ENCODE peak calls at places on chromosomes 4 and X, in eight cellular contexts. One of them, this sample, is unnamed.

GRCh38 chr4:25790024-25790423 is 72.8 kb downstream of the SEL1L3 start:
- DNase-seq in uterus: no peak
- DNase-seq in esophagus muscularis mucosa: no peak
- DNase-seq in epithelial cell of esophagus: no peak
- DNase-seq in cardiac fibroblast: no peak
- DNase-seq in kidney epithelial cell: no peak
- DNase-seq in astrocyte of the spinal cord: no peak
- DNase-seq in heart left ventricle: no peak
- DNase-seq in this sample: no peak

GRCh38 chrX:75522565-75523411 is at the start of gene ZDHHC15:
- DNase-seq in kidney epithelial cell: peak; percentile 9
- DNase-seq in astrocyte of the spinal cord: peak; percentile 35
- DNase-seq in uterus: peak; percentile 56
- DNase-seq in epithelial cell of esophagus: peak; percentile 33
- DNase-seq in cardiac fibroblast: no peak
- DNase-seq in heart left ventricle: peak; percentile 73
- DNase-seq in esophagus muscularis mucosa: peak; percentile 90
- DNase-seq in this sample: no peak

GRCh38 chrX:71492086-71493065 is 40.5 kb upstream of the OGT start:
- DNase-seq in esophagus muscularis mucosa: no peak
- DNase-seq in kidney epithelial cell: no peak
- DNase-seq in astrocyte of the spinal cord: peak; percentile 41
- DNase-seq in uterus: peak; percentile 37
- DNase-seq in heart left ventricle: peak; percentile 77
- DNase-seq in cardiac fibroblast: peak; percentile 38
- DNase-seq in epithelial cell of esophagus: no peak
- DNase-seq in this sample: no peak

GRCh38 chr4:152659806-152660205 is 20.0 kb downstream of the TMEM154 start:
- DNase-seq in kidney epithelial cell: no peak
- DNase-seq in uterus: no peak
- DNase-seq in heart left ventricle: no peak
- DNase-seq in cardiac fibroblast: no peak
- DNase-seq in esophagus muscularis mucosa: no peak
- DNase-seq in epithelial cell of esophagus: no peak
- DNase-seq in astrocyte of the spinal cord: no peak
- DNase-seq in this sample: peak; percentile 41

GRCh38 chr4:11343536-11343935 is 85.2 kb downstream of the HS3ST1 start:
- DNase-seq in kidney epithelial cell: no peak
- DNase-seq in astrocyte of the spinal cord: no peak
- DNase-seq in cardiac fibroblast: no peak
- DNase-seq in epithelial cell of esophagus: no peak
- DNase-seq in heart left ventricle: no peak
- DNase-seq in uterus: no peak
- DNase-seq in esophagus muscularis mucosa: peak; percentile 50
- DNase-seq in this sample: no peak

GRCh38 chr4:145177906-145178538 is 2.4 kb downstream of the OTUD4 start:
- DNase-seq in astrocyte of the spinal cord: peak; percentile 43
- DNase-seq in uterus: no peak
- DNase-seq in kidney epithelial cell: no peak
- DNase-seq in esophagus muscularis mucosa: no peak
- DNase-seq in cardiac fibroblast: peak; percentile 49
- DNase-seq in heart left ventricle: no peak
- DNase-seq in epithelial cell of esophagus: peak; percentile 50
- DNase-seq in this sample: no peak

GRCh38 chrX:3295731-3296130 is 50.7 kb downstream of the MXRA5 start:
- DNase-seq in epithelial cell of esophagus: peak; percentile 30
- DNase-seq in astrocyte of the spinal cord: no peak
- DNase-seq in kidney epithelial cell: no peak
- DNase-seq in heart left ventricle: no peak
- DNase-seq in cardiac fibroblast: no peak
- DNase-seq in uterus: no peak
- DNase-seq in esophagus muscularis mucosa: no peak
- DNase-seq in this sample: no peak

GRCh38 chr4:79334783-79335182 is 8.9 kb upstream of the NAA11 start:
- DNase-seq in astrocyte of the spinal cord: no peak
- DNase-seq in cardiac fibroblast: no peak
- DNase-seq in heart left ventricle: no peak
- DNase-seq in kidney epithelial cell: no peak
- DNase-seq in esophagus muscularis mucosa: no peak
- DNase-seq in epithelial cell of esophagus: no peak
- DNase-seq in uterus: no peak
- DNase-seq in this sample: no peak

GRCh38 chr4:148346657-148347056 is 95.6 kb downstream of the NR3C2 start:
- DNase-seq in kidney epithelial cell: no peak
- DNase-seq in epithelial cell of esophagus: no peak
- DNase-seq in uterus: no peak
- DNase-seq in heart left ventricle: no peak
- DNase-seq in esophagus muscularis mucosa: no peak
- DNase-seq in astrocyte of the spinal cord: no peak
- DNase-seq in cardiac fibroblast: no peak
- DNase-seq in this sample: no peak

GRCh38 chr4:41098649-41099048 is 115.7 kb downstream of the APBB2 start:
- DNase-seq in cardiac fibroblast: no peak
- DNase-seq in epithelial cell of esophagus: no peak
- DNase-seq in astrocyte of the spinal cord: no peak
- DNase-seq in kidney epithelial cell: no peak
- DNase-seq in esophagus muscularis mucosa: no peak
- DNase-seq in heart left ventricle: no peak
- DNase-seq in uterus: no peak
- DNase-seq in this sample: no peak
- TF ChIP-seq CTCF in cardiac fibroblast: no peak
- TF ChIP-seq CTCF in epithelial cell of esophagus: no peak
- TF ChIP-seq CTCF in astrocyte of the spinal cord: no peak
- TF ChIP-seq CTCF in kidney epithelial cell: no peak
- TF ChIP-seq CTCF in esophagus muscularis mucosa: no peak
- TF ChIP-seq CTCF in heart left ventricle: no peak
- TF ChIP-seq CTCF in uterus: no peak
- TF ChIP-seq CTCF in this sample: no peak

DNA sequence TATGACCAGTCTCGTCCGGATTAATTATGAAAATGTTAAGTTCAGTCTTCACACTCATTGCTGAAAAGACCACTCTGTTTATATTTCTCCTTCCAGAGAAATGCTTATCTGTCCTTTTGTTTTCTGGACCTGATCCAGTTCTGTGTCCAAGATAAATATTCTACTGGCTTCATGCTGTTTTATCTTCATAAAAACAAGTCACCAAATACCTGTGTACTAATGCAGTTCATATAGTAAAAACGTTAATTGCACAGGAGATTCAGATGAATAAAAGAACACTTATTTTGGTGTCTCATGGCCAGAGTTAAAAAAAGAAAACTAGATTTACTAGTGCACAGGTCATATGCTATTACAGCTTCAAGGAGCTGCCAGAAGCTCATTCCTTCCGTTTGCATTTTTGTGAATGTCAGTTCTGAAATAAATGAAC is 17.3 kb downstream of the FNIP2 start:
- DNase-seq in kidney epithelial cell: no peak
- DNase-seq in uterus: no peak
- DNase-seq in epithelial cell of esophagus: no peak
- DNase-seq in cardiac fibroblast: no peak
- DNase-seq in heart left ventricle: no peak
- DNase-seq in esophagus muscularis mucosa: no peak
- DNase-seq in astrocyte of the spinal cord: peak; percentile 60
- DNase-seq in this sample: no peak
- H3K4me3 ChIP-seq in kidney epithelial cell: no peak overlapping the region
- H3K4me3 ChIP-seq in uterus: no peak overlapping the region
- H3K4me3 ChIP-seq in epithelial cell of esophagus: no peak overlapping the region
- H3K4me3 ChIP-seq in cardiac fibroblast: no peak overlapping the region
- H3K4me3 ChIP-seq in heart left ventricle: peak overlapping the region; percentile 19
- H3K4me3 ChIP-seq in esophagus muscularis mucosa: no peak overlapping the region
- H3K4me3 ChIP-seq in astrocyte of the spinal cord: no peak overlapping the region
- H3K4me3 ChIP-seq in this sample: no peak overlapping the region

DNA sequence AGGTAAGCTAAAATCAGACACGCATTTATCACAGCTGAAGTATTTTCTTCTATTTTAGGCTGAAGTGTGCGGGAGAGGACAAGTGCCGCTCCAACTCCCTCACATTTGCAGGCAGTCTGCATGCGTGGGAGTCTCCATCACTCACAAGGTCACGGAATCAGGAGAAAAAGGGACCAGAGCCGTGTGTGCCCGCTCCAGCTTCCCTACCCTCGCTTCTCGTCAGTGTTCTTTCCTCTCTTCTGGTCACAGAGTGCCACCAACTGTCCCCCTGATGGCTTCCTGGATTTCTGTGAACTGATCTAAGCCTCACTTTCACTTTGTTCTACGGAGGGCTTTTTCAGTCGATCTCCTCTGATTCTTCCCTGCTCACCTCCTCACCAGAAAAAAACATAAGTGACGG is 407.3 kb upstream of the AADAT start:
- DNase-seq in astrocyte of the spinal cord: no peak
- DNase-seq in epithelial cell of esophagus: no peak
- DNase-seq in esophagus muscularis mucosa: no peak
- DNase-seq in uterus: no peak
- DNase-seq in cardiac fibroblast: no peak
- DNase-seq in heart left ventricle: no peak
- DNase-seq in kidney epithelial cell: no peak
- DNase-seq in this sample: no peak
- TF ChIP-seq CTCF in astrocyte of the spinal cord: no peak
- TF ChIP-seq CTCF in epithelial cell of esophagus: no peak
- TF ChIP-seq CTCF in esophagus muscularis mucosa: no peak
- TF ChIP-seq CTCF in uterus: no peak
- TF ChIP-seq CTCF in cardiac fibroblast: no peak
- TF ChIP-seq CTCF in heart left ventricle: no peak
- TF ChIP-seq CTCF in kidney epithelial cell: no peak
- TF ChIP-seq CTCF in this sample: no peak

GRCh38 chr4:38856046-38856445 is 571 bp downstream of the TLR6 start:
- DNase-seq in epithelial cell of esophagus: no peak
- DNase-seq in cardiac fibroblast: no peak
- DNase-seq in heart left ventricle: no peak
- DNase-seq in kidney epithelial cell: no peak
- DNase-seq in astrocyte of the spinal cord: no peak
- DNase-seq in esophagus muscularis mucosa: no peak
- DNase-seq in uterus: no peak
- DNase-seq in this sample: no peak
- H3K4me3 ChIP-seq in epithelial cell of esophagus: no peak overlapping the region
- H3K4me3 ChIP-seq in cardiac fibroblast: no peak overlapping the region
- H3K4me3 ChIP-seq in heart left ventricle: peak overlapping the region; percentile 50
- H3K4me3 ChIP-seq in kidney epithelial cell: no peak overlapping the region
- H3K4me3 ChIP-seq in astrocyte of the spinal cord: no peak overlapping the region
- H3K4me3 ChIP-seq in esophagus muscularis mucosa: peak overlapping the region; percentile 34
- H3K4me3 ChIP-seq in uterus: peak overlapping the region; percentile 20
- H3K4me3 ChIP-seq in this sample: peak overlapping the region; percentile 65

GRCh38 chr4:158739600-158739999 is 16.4 kb upstream of the PPID start:
- DNase-seq in kidney epithelial cell: no peak
- DNase-seq in esophagus muscularis mucosa: no peak
- DNase-seq in astrocyte of the spinal cord: no peak
- DNase-seq in uterus: no peak
- DNase-seq in heart left ventricle: no peak
- DNase-seq in cardiac fibroblast: no peak
- DNase-seq in epithelial cell of esophagus: no peak
- DNase-seq in this sample: no peak

GRCh38 chr4:158741622-158742021 is 18.4 kb upstream of the PPID start:
- DNase-seq in cardiac fibroblast: no peak
- DNase-seq in esophagus muscularis mucosa: no peak
- DNase-seq in kidney epithelial cell: no peak
- DNase-seq in astrocyte of the spinal cord: no peak
- DNase-seq in heart left ventricle: no peak
- DNase-seq in uterus: no peak
- DNase-seq in epithelial cell of esophagus: peak; percentile 68
- DNase-seq in this sample: no peak
- TF ChIP-seq CTCF in cardiac fibroblast: no peak
- TF ChIP-seq CTCF in esophagus muscularis mucosa: no peak
- TF ChIP-seq CTCF in kidney epithelial cell: no peak
- TF ChIP-seq CTCF in astrocyte of the spinal cord: no peak
- TF ChIP-seq CTCF in heart left ventricle: no peak
- TF ChIP-seq CTCF in uterus: no peak
- TF ChIP-seq CTCF in epithelial cell of esophagus: no peak
- TF ChIP-seq CTCF in this sample: no peak

DNA sequence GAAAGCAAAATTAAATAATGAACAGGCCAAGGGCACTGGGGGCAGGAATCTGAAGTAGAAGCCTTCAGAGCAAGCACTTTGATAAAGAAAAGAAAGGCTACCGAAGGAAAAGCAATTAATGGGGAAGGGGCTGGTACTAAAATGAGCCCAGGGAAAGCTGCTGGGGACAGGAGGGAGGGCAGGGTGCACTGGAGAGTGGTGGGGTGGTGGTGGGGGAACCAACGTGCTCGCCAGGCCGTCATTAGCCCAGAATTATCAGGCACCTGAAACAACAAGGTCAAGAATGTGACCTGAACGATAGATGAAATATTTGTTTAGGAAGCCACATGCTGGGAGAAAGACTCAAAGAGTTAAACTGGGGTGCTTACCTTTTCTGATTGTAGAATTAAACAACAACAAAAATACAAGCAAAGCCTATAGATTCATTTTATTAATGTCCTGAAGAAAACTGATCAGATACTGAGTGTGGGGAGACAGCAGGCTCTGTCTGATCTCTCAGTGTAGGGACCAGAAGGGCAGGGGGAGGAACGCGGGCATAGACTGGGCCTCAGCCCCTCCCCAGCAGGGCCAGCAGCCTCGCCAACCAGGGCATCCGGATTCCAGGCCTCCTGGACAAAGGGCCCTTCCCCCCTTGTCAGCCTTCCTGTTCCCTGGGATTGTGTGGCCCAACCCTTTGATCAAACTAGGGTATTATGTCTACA is 239.7 kb upstream of the KLF3 start:
- DNase-seq in epithelial cell of esophagus: no peak
- DNase-seq in astrocyte of the spinal cord: no peak
- DNase-seq in kidney epithelial cell: no peak
- DNase-seq in uterus: no peak
- DNase-seq in heart left ventricle: no peak
- DNase-seq in cardiac fibroblast: no peak
- DNase-seq in esophagus muscularis mucosa: no peak
- DNase-seq in this sample: no peak
- H3K4me3 ChIP-seq in epithelial cell of esophagus: no peak overlapping the region
- H3K4me3 ChIP-seq in astrocyte of the spinal cord: no peak overlapping the region
- H3K4me3 ChIP-seq in kidney epithelial cell: no peak overlapping the region
- H3K4me3 ChIP-seq in uterus: no peak overlapping the region
- H3K4me3 ChIP-seq in heart left ventricle: no peak overlapping the region
- H3K4me3 ChIP-seq in cardiac fibroblast: no peak overlapping the region
- H3K4me3 ChIP-seq in esophagus muscularis mucosa: no peak overlapping the region
- H3K4me3 ChIP-seq in this sample: no peak overlapping the region

GRCh38 chr4:173318648-173319211 is 15.4 kb downstream of the HMGB2 start:
- DNase-seq in kidney epithelial cell: no peak
- DNase-seq in esophagus muscularis mucosa: no peak
- DNase-seq in uterus: no peak
- DNase-seq in epithelial cell of esophagus: peak; percentile 72
- DNase-seq in astrocyte of the spinal cord: peak; percentile 74
- DNase-seq in cardiac fibroblast: peak; percentile 75
- DNase-seq in heart left ventricle: no peak
- DNase-seq in this sample: no peak
- TF ChIP-seq CTCF in kidney epithelial cell: no peak
- TF ChIP-seq CTCF in esophagus muscularis mucosa: peak; percentile 48
- TF ChIP-seq CTCF in uterus: no peak
- TF ChIP-seq CTCF in epithelial cell of esophagus: peak; percentile 16
- TF ChIP-seq CTCF in astrocyte of the spinal cord: peak; percentile 16
- TF ChIP-seq CTCF in cardiac fibroblast: no peak
- TF ChIP-seq CTCF in heart left ventricle: peak; percentile 41
- TF ChIP-seq CTCF in this sample: no peak